ENCODE peak calls at places on chromosomes 2 and 18, in seven cellular contexts. One of them, this sample, is unnamed. For H3K4me1, the result is how much of the 10 kb centered on the place peaks cover.

GRCh38 chr2:178070824-178071223 is 1.8 kb downstream of the PDE11A start:
- DNase-seq in suprapubic skin: no peak
- DNase-seq in sigmoid colon: no peak
- DNase-seq in HCT116: no peak
- DNase-seq in stomach: no peak
- DNase-seq in transverse colon: no peak
- DNase-seq in HepG2: peak
- DNase-seq in this sample: no peak

GRCh38 chr2:54858021-54858681 is 134.7 kb downstream of the EML6 start:
- DNase-seq in suprapubic skin: no peak
- DNase-seq in sigmoid colon: no peak
- DNase-seq in HCT116: no peak
- DNase-seq in stomach: no peak
- DNase-seq in transverse colon: no peak
- DNase-seq in HepG2: peak
- DNase-seq in this sample: no peak

GRCh38 chr2:205763708-205764501 is 81.6 kb downstream of the NRP2 start:
- DNase-seq in suprapubic skin: no peak
- DNase-seq in sigmoid colon: peak
- DNase-seq in HCT116: no peak
- DNase-seq in stomach: peak
- DNase-seq in transverse colon: peak
- DNase-seq in HepG2: no peak
- DNase-seq in this sample: no peak

GRCh38 chr2:72150157-72150960 is 2.7 kb upstream of the CYP26B1 start:
- DNase-seq in suprapubic skin: peak
- DNase-seq in sigmoid colon: peak
- DNase-seq in HCT116: peak
- DNase-seq in stomach: peak
- DNase-seq in transverse colon: peak
- DNase-seq in HepG2: peak
- DNase-seq in this sample: peak

GRCh38 chr2:38070438-38070837 is 5.5 kb downstream of the CYP1B1 start:
- DNase-seq in suprapubic skin: no peak
- DNase-seq in sigmoid colon: no peak
- DNase-seq in HCT116: no peak
- DNase-seq in stomach: no peak
- DNase-seq in transverse colon: no peak
- DNase-seq in HepG2: no peak
- DNase-seq in this sample: no peak

GRCh38 chr2:188665196-188665595 is 309.0 kb upstream of the COL3A1 start:
- DNase-seq in suprapubic skin: no peak
- DNase-seq in sigmoid colon: no peak
- DNase-seq in HCT116: no peak
- DNase-seq in stomach: no peak
- DNase-seq in transverse colon: no peak
- DNase-seq in HepG2: no peak
- DNase-seq in this sample: no peak

GRCh38 chr2:137659616-137660015 is 304.7 kb upstream of the HNMT start:
- DNase-seq in suprapubic skin: no peak
- DNase-seq in sigmoid colon: no peak
- DNase-seq in HCT116: no peak
- DNase-seq in stomach: no peak
- DNase-seq in transverse colon: peak
- DNase-seq in HepG2: peak
- DNase-seq in this sample: no peak

GRCh38 chr2:127096280-127096679 is 10.7 kb downstream of the BIN1 start:
- DNase-seq in suprapubic skin: no peak
- DNase-seq in sigmoid colon: peak
- DNase-seq in HCT116: no peak
- DNase-seq in stomach: no peak
- DNase-seq in transverse colon: no peak
- DNase-seq in HepG2: no peak
- DNase-seq in this sample: peak

GRCh38 chr18:57586243-57587049 is at the start of gene FECH:
- DNase-seq in suprapubic skin: peak
- DNase-seq in sigmoid colon: peak
- DNase-seq in HCT116: peak
- DNase-seq in stomach: peak
- DNase-seq in transverse colon: peak
- DNase-seq in HepG2: peak
- DNase-seq in this sample: peak

GRCh38 chr2:135819211-135819610 is 17.8 kb downstream of the LCT start:
- DNase-seq in suprapubic skin: no peak
- DNase-seq in sigmoid colon: no peak
- DNase-seq in HCT116: peak
- DNase-seq in stomach: no peak
- DNase-seq in transverse colon: peak
- DNase-seq in HepG2: peak
- DNase-seq in this sample: no peak

GRCh38 chr18:57353940-57354461 is 1.6 kb downstream of the ST8SIA3 start:
- DNase-seq in suprapubic skin: no peak
- DNase-seq in sigmoid colon: no peak
- DNase-seq in HCT116: no peak
- DNase-seq in stomach: no peak
- DNase-seq in transverse colon: no peak
- DNase-seq in HepG2: peak
- DNase-seq in this sample: no peak

GRCh38 chr18:8084160-8084559 is 517.0 kb downstream of the PTPRM start:
- DNase-seq in suprapubic skin: no peak
- DNase-seq in sigmoid colon: no peak
- DNase-seq in HCT116: peak
- DNase-seq in stomach: no peak
- DNase-seq in transverse colon: no peak
- DNase-seq in HepG2: peak
- DNase-seq in this sample: no peak

GRCh38 chr18:69944434-69944833 is 3.2 kb downstream of the CD226 start:
- DNase-seq in suprapubic skin: no peak
- DNase-seq in sigmoid colon: no peak
- DNase-seq in HCT116: no peak
- DNase-seq in stomach: no peak
- DNase-seq in transverse colon: no peak
- DNase-seq in HepG2: no peak
- DNase-seq in this sample: no peak

DNA sequence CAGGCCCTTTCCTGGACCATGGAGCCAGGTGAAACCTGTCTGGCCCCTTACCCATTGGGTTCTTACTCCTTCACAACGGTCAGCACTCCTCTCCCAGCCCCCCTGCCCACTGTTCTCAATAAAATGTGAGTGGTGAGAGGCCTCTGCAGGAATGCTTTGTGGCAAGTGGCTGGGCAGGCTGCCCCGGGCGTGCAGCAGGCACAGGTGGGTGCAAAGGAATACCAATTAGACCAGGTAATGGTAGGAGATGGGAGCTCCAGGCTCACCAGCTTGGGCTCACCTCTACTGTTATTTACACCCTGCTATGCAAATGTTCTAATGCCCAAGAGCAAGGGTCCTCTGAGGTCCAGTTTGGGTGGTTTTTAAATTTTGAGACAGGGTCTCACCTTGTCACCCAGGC is 6.0 kb downstream of the PRADC1 start:
- DNase-seq in suprapubic skin: no peak
- DNase-seq in sigmoid colon: no peak
- DNase-seq in HCT116: no peak
- DNase-seq in stomach: no peak
- DNase-seq in transverse colon: no peak
- DNase-seq in HepG2: no peak
- DNase-seq in this sample: no peak
- TF ChIP-seq POLR2AphosphoS5 in suprapubic skin: no peak
- TF ChIP-seq POLR2AphosphoS5 in sigmoid colon: no peak
- TF ChIP-seq POLR2AphosphoS5 in HCT116: no peak
- TF ChIP-seq POLR2AphosphoS5 in stomach: no peak
- TF ChIP-seq POLR2AphosphoS5 in transverse colon: no peak
- TF ChIP-seq POLR2AphosphoS5 in HepG2: peak
- TF ChIP-seq POLR2AphosphoS5 in this sample: no peak

GRCh38 chr2:96253006-96253405 is 12.8 kb downstream of the TMEM127 start:
- DNase-seq in suprapubic skin: no peak
- DNase-seq in sigmoid colon: no peak
- DNase-seq in HCT116: no peak
- DNase-seq in stomach: no peak
- DNase-seq in transverse colon: no peak
- DNase-seq in HepG2: peak
- DNase-seq in this sample: no peak
- H3K4me1 ChIP-seq in suprapubic skin: under half
- H3K4me1 ChIP-seq in sigmoid colon: under half
- H3K4me1 ChIP-seq in HCT116: under half
- H3K4me1 ChIP-seq in stomach: half or more
- H3K4me1 ChIP-seq in transverse colon: under half
- H3K4me1 ChIP-seq in HepG2: under half
- H3K4me1 ChIP-seq in this sample: half or more

DNA sequence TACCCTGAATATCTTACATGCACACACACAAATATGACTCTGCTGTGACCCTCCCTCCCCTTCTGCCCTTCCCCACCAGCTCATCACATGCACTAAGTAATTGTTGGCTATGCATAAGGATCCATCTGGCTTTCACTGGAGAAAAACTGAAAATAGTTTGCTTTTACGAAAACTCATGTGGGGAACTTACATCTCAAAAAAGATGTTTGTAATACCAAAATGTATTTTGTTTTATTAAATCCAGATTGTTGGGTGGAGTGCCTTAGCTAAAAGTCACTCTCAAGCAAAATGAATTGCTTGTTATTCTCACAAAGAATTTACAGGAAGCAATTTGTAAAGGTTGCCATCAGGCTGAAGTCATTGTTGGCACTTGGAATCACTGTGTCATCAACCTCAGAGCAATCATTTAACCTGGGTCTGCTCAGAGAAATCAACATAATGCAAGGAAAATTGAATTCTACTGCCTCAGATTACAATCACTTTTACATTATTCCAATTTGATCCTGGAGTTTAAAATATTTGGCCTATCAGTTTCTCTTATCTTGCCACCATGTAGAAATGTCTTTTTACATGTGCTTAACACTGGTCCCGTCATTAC is 90.2 kb upstream of the TMEM17 start:
- DNase-seq in suprapubic skin: no peak
- DNase-seq in sigmoid colon: no peak
- DNase-seq in HCT116: no peak
- DNase-seq in stomach: no peak
- DNase-seq in transverse colon: no peak
- DNase-seq in HepG2: no peak
- DNase-seq in this sample: no peak
- TF ChIP-seq POLR2AphosphoS5 in suprapubic skin: no peak
- TF ChIP-seq POLR2AphosphoS5 in sigmoid colon: no peak
- TF ChIP-seq POLR2AphosphoS5 in HCT116: no peak
- TF ChIP-seq POLR2AphosphoS5 in stomach: no peak
- TF ChIP-seq POLR2AphosphoS5 in transverse colon: no peak
- TF ChIP-seq POLR2AphosphoS5 in HepG2: no peak
- TF ChIP-seq POLR2AphosphoS5 in this sample: no peak

GRCh38 chr2:65369980-65370379 is 62.4 kb downstream of the SPRED2 start:
- DNase-seq in suprapubic skin: no peak
- DNase-seq in sigmoid colon: no peak
- DNase-seq in HCT116: no peak
- DNase-seq in stomach: no peak
- DNase-seq in transverse colon: no peak
- DNase-seq in HepG2: no peak
- DNase-seq in this sample: no peak
- H3K4me1 ChIP-seq in suprapubic skin: under half
- H3K4me1 ChIP-seq in sigmoid colon: under half
- H3K4me1 ChIP-seq in HCT116: half or more
- H3K4me1 ChIP-seq in stomach: half or more
- H3K4me1 ChIP-seq in transverse colon: under half
- H3K4me1 ChIP-seq in HepG2: half or more
- H3K4me1 ChIP-seq in this sample: under half

This sample was measured in spleen.